ENCODE peak calls at places on chromosomes 13 and 19, in four cellular contexts. H is endothelial cell; P is activated CD8-positive, alpha-beta memory T cell treated with anti-CD3 and anti-CD28 coated beads, Interleukin-2, amount 10 ng/mL, durations not matched to agents 7 days and 5 days; E is GM12891. V is an unnamed sample.

GRCh38 chr19:18781885-18782527 is 9.1 kb downstream of the COMP start:
- DNase-seq in P (no peak), E (no peak), H (no peak), V (no peak)

GRCh38 chr13:96636310-96636709 is 358.0 kb downstream of the OXGR1 start:
- DNase-seq in H (no peak), P (no peak), E (no peak), V (no peak)

GRCh38 chr19:17069249-17069648 is 6.0 kb downstream of the HAUS8 start:
- DNase-seq in P (no peak), E (no peak), H (no peak), V (no peak)

GRCh38 chr13:77737583-77738200 is 40.2 kb downstream of the SLAIN1 start:
- DNase-seq in E (no peak), H (no peak), P (no peak), V (no peak)

GRCh38 chr13:20633802-20634201 is 66.8 kb downstream of the IFT88 start:
- DNase-seq in H (no peak), E (no peak), P (no peak), V (no peak)

GRCh38 chr19:34991542-34992333 is 8.4 kb upstream of the GRAMD1A start:
- DNase-seq in E (no peak), P (no peak), H (no peak), V (no peak)

GRCh38 chr19:52584686-52585085 is 14.6 kb downstream of the ZNF701 start:
- DNase-seq in P (no peak), E (no peak), H (no peak), V (no peak)

GRCh38 chr19:19997656-19998268 is 41.5 kb downstream of the ZNF682 start:
- DNase-seq in P (peak), H (peak), E (no peak), V (no peak)

GRCh38 chr19:632228-633067 is 889 bp downstream of the POLRMT start:
- DNase-seq in H (peak), P (peak), E (peak), V (no peak)

GRCh38 chr13:27789495-27790303 is 2.6 kb upstream of the GSX1 start:
- DNase-seq in H (no peak), E (no peak), P (peak), V (no peak)

GRCh38 chr13:26300140-26300539 is 46.2 kb downstream of the CDK8 start:
- DNase-seq in P (no peak), H (no peak), E (no peak), V (no peak)

GRCh38 chr13:98147521-98147920 is 4.6 kb downstream of the FARP1 start:
- DNase-seq in H (no peak), E (no peak), P (no peak), V (no peak)

GRCh38 chr19:51006406-51006805 is 5.0 kb upstream of the KLK8 start:
- DNase-seq in H (no peak), P (no peak), E (no peak), V (no peak)

GRCh38 chr13:44853641-44854040 is 135.6 kb downstream of the NUFIP1 start:
- DNase-seq in P (no peak), E (no peak), H (no peak), V (no peak)

GRCh38 chr13:59658736-59659330 is 504.9 kb downstream of the DIAPH3 start:
- DNase-seq in H (no peak), P (no peak), E (no peak), V (no peak)

GRCh38 chr13:100300213-100300612 is 211.3 kb downstream of the PCCA start:
- DNase-seq in E (no peak), H (no peak), P (no peak), V (no peak)

GRCh38 chr19:10431943-10432735 is 11.8 kb downstream of the PDE4A start:
- DNase-seq in H (peak), P (peak), E (no peak), V (no peak)

GRCh38 chr19:8673281-8673891 is 25.2 kb downstream of the ACTL9 start:
- DNase-seq in P (no peak), E (no peak), H (no peak), V (no peak)

GRCh38 chr19:33891773-33892172 is 95.1 kb downstream of the KCTD15 start:
- DNase-seq in P (no peak), E (no peak), H (no peak), V (no peak)

GRCh38 chr19:33412617-33413425 is 39.3 kb downstream of the CEBPG start:
- DNase-seq in P (no peak), H (no peak), E (no peak), V (no peak)

GRCh38 chr19:55673465-55673864 is 1.6 kb upstream of the EPN1 start:
- DNase-seq in E (no peak), P (no peak), H (no peak), V (no peak)

GRCh38 chr19:4197625-4198466 is 15.4 kb downstream of the ANKRD24 start:
- DNase-seq in E (peak), H (peak), P (no peak), V (no peak)

GRCh38 chr19:45179063-45179847 is 671 bp downstream of the BLOC1S3 start:
- DNase-seq in P (peak), H (no peak), E (no peak), V (no peak)

GRCh38 chr13:91375119-91375729 is 23.2 kb upstream of the GPC5 start:
- DNase-seq in P (no peak), E (no peak), H (no peak), V (no peak)

GRCh38 chr13:51397262-51397933 is 55.4 kb downstream of the INTS6 start:
- DNase-seq in H (no peak), P (no peak), E (no peak), V (no peak)

GRCh38 chr19:7280940-7281666 is 13.1 kb downstream of the INSR start:
- DNase-seq in P (no peak), E (no peak), H (no peak), V (no peak)

GRCh38 chr13:32272021-32272695 is 43.0 kb downstream of the ZAR1L start:
- DNase-seq in E (no peak), H (no peak), P (no peak), V (no peak)

GRCh38 chr13:112867301-112867711 is 101.7 kb upstream of the MCF2L start:
- DNase-seq in H (no peak), P (no peak), E (no peak), V (no peak)

GRCh38 chr19:45076029-45076850 is at the start of gene ZNF296:
- DNase-seq in P (peak), H (peak), E (peak), V (no peak)

GRCh38 chr13:48813518-48813917 is 159.8 kb downstream of the CYSLTR2 start:
- DNase-seq in H (no peak), P (no peak), E (no peak), V (no peak)

GRCh38 chr13:96650301-96650886 is 343.9 kb downstream of the OXGR1 start:
- DNase-seq in P (no peak), E (no peak), H (no peak), V (no peak)

GRCh38 chr13:112574476-112575294 is 13.3 kb downstream of the TUBGCP3 start:
- DNase-seq in P (no peak), E (no peak), H (no peak), V (no peak)

GRCh38 chr19:2237051-2237868 is 636 bp downstream of the SF3A2 start:
- DNase-seq in P (no peak), H (no peak), E (no peak), V (no peak)

GRCh38 chr19:1374250-1374577 is 9.5 kb upstream of the NDUFS7 start:
- DNase-seq in H (no peak), P (no peak), E (no peak), V (no peak)

GRCh38 chr13:47277774-47278173 is 380.9 kb upstream of the HTR2A start:
- DNase-seq in E (no peak), P (no peak), H (no peak), V (no peak)

GRCh38 chr13:111958612-111959395 is 108.1 kb upstream of the SOX1 start:
- DNase-seq in E (no peak), H (no peak), P (no peak), V (no peak)

GRCh38 chr19:15549581-15549980 is 41.3 kb downstream of the CYP4F22 start:
- DNase-seq in H (no peak), E (no peak), P (no peak), V (no peak)

V was measured in SIG-M5.